ENCODE peak calls at places on chromosome 2, in seven cellular contexts. L is thoracic aorta, V is prostate gland, N is heart left ventricle, Z is fibroblast of the aortic adventitia, E is upper lobe of right lung, D is body of pancreas. U is an unnamed sample.

GRCh38 chr2:55080204-55080738 is 30.0 kb upstream of the RTN4 start:
- DNase-seq in Z (no peak), E (no peak), N (no peak), V (no peak), D (no peak), L (no peak), U (no peak)

GRCh38 chr2:151024696-151025095 is 237.0 kb downstream of the RBM43 start:
- DNase-seq in N (no peak), E (no peak), V (no peak), L (no peak), Z (no peak), D (no peak), U (no peak)

GRCh38 chr2:36696533-36696932 is at the start of gene VIT:
- DNase-seq in V (no peak), Z (peak; percentile 41), N (no peak), D (no peak), E (no peak), L (no peak), U (no peak)

GRCh38 chr2:51812138-51812866 is 780.4 kb upstream of the NRXN1 start:
- DNase-seq in V (no peak), L (no peak), N (no peak), D (no peak), E (no peak), Z (peak; percentile 53), U (no peak)

GRCh38 chr2:239685965-239686364 is 285.1 kb upstream of the HDAC4 start:
- DNase-seq in N (no peak), E (no peak), D (no peak), L (no peak), Z (no peak), V (no peak), U (no peak)

GRCh38 chr2:46535360-46535759 is 56.0 kb downstream of the TMEM247 start:
- DNase-seq in V (no peak), L (no peak), E (no peak), Z (no peak), D (no peak), N (no peak), U (no peak)

GRCh38 chr2:10317646-10318045 is 14.9 kb downstream of the HPCAL1 start:
- DNase-seq in L (no peak), E (no peak), D (no peak), V (no peak), Z (no peak), N (no peak), U (no peak)

GRCh38 chr2:75310915-75311314 is 111.6 kb upstream of the TACR1 start:
- DNase-seq in Z (no peak), L (no peak), D (no peak), E (no peak), V (no peak), N (no peak), U (no peak)

GRCh38 chr2:220533485-220533884 is 906.1 kb downstream of the SLC4A3 start:
- DNase-seq in V (no peak), L (no peak), N (no peak), E (no peak), D (no peak), Z (no peak), U (no peak)

GRCh38 chr2:158457826-158458616 is 1.3 kb downstream of the PKP4 start:
- DNase-seq in D (peak; percentile 89), Z (peak; percentile 47), V (peak; percentile 76), L (peak; percentile 13), N (peak; percentile 77), E (peak; percentile 91), U (peak; percentile 40)

GRCh38 chr2:221500501-221501209 is 71.4 kb downstream of the EPHA4 start:
- DNase-seq in E (no peak), N (no peak), V (no peak), Z (no peak), L (no peak), D (no peak), U (no peak)

GRCh38 chr2:73035899-73036778 is 35.4 kb downstream of the SFXN5 start:
- DNase-seq in Z (no peak), E (no peak), V (no peak), L (no peak), N (no peak), D (no peak), U (no peak)

DNA sequence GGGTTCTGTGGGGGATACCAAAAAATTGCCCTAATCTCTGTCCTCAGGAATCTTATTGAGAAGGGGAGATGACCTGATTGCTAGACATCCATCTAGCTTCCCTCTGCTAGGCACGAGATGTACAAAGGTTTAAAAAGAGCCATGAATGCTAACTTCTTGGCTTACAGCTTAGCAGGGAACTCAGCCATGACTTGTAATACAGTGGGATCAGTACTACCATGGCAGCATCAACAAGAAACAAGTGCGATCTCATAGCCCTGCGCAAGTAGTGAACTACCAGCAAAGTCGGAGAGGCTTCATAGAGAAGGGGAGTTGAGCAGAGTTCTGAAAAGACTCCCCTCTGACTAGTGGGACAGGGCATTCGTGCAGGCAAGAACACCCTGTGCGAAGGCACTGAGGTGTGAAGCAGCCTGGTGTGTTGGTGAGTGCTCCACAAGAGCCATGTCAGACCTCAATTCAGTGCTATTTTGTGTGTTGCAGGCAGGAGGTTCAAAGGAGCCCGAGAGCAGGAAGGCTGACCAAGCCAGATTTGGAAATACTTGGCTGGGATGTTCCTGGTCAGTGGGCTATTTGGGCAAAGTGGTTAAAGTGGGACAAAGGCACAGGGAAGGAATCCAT is 130.0 kb downstream of the FMNL2 start:
- DNase-seq in L (no peak), N (no peak), Z (no peak), E (no peak), D (no peak), V (no peak), U (no peak)
- H3K4me3 ChIP-seq in L (no peak overlapping the region), N (no peak overlapping the region), Z (no peak overlapping the region), E (no peak overlapping the region), D (no peak overlapping the region), V (no peak overlapping the region), U (no peak overlapping the region)

DNA sequence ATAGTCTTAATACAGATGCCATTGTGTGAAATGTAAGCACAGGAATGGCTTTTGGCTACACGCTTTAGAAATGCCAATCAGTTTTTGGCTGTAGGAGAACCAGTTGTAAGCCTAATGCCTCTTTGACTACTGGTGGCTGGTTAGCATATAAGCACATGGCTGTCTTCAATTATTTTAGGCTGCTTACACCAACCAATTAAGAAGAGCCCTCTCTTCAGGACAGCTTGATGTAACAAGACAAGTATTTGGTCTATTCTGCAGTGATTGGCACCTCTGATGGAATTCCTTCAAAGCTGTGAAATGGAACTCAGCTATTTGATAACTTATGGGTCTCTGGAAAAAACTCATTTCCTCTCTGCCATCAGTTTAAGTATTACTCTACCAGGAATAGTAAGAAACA is 680.1 kb upstream of the FSHR start:
- DNase-seq in N (no peak), L (no peak), Z (no peak), D (no peak), V (no peak), E (no peak), U (no peak)
- H3K4me3 ChIP-seq in N (no peak overlapping the region), L (no peak overlapping the region), Z (no peak overlapping the region), D (no peak overlapping the region), V (no peak overlapping the region), E (no peak overlapping the region), U (no peak overlapping the region)

GRCh38 chr2:88692187-88692586 is 714 bp downstream of the RPIA start:
- DNase-seq in L (no peak), E (peak; percentile 72), D (peak; percentile 37), N (peak; percentile 23), Z (peak; percentile 18), V (no peak), U (peak; percentile 91)
- H3K4me3 ChIP-seq in L (peak overlapping the region; percentile 92), E (peak overlapping the region; percentile 85), D (peak overlapping the region; percentile 44), N (peak overlapping the region; percentile 62), Z (peak overlapping the region; percentile 97), V (peak overlapping the region; percentile 67), U (peak overlapping the region; percentile 64)

DNA sequence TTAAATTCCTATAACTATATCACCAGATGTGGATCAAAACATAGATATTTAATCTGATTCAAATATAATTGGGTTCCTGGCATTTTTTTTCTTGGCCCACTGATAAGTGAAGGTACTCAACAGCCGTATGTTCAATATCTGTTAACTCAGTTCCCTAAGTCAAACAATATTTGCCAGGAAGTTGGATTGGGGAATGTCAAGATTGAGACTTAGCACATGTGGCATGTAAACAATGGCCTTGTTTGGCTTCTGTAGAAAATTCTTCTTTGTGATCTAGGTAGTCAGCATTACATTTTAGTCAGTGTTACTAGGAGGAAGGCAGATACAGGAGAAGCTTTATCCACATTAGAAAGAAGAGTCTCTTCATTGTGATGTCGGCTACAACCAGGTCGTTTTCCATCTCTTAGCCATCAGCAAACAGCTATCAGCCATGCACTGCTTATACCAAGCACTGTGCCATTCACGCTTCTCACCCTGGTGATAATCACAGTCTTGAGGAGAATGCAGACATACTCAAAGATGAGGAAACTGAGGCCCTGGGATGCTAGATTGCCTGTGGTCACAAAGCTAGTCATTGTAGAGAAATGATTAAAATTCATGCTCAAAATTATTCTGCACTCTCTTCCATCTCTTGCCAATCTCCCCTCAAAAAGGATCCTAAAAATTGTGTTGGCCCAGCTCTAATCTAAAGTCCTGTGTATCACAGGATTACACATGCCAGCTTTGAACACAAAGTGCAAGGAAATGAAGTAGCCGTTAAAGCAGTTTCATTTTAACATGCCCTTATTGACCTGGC is 3.1 kb downstream of the GALNT5 start:
- DNase-seq in V (no peak), D (no peak), L (no peak), N (no peak), Z (no peak), E (no peak), U (no peak)
- H3K4me3 ChIP-seq in V (no peak overlapping the region), D (no peak overlapping the region), L (peak overlapping the region; percentile 40), N (no peak overlapping the region), Z (peak overlapping the region; percentile 10), E (peak overlapping the region; percentile 23), U (no peak overlapping the region)

U was measured in lower leg skin.